ENCODE peak calls at places on chromosomes 7 and 10, in four cellular contexts. R is left ventricle myocardium inferior, N is uterus, X is coronary artery. K is an unnamed sample.

GRCh38 chr7:43756368-43757072 is 2.0 kb upstream of the BLVRA start:
- DNase-seq in R (no peak), X (no peak), N (no peak), K (peak)

GRCh38 chr7:129781128-129781855 is 169.8 kb downstream of the NRF1 start:
- DNase-seq in N (no peak), X (no peak), R (no peak), K (no peak)

GRCh38 chr10:3780766-3781457 is 4.1 kb downstream of the KLF6 start:
- DNase-seq in N (no peak), X (peak), R (no peak), K (peak)

GRCh38 chr7:22728416-22729029 is 1.5 kb downstream of the IL6 start:
- DNase-seq in X (no peak), R (no peak), N (no peak), K (peak)

GRCh38 chr10:67665491-67665890 is 30.5 kb downstream of the CTNNA3 start:
- DNase-seq in X (no peak), R (no peak), N (no peak), K (no peak)

GRCh38 chr7:133061357-133061756 is 20.5 kb downstream of the CHCHD3 start:
- DNase-seq in X (no peak), N (no peak), R (peak), K (peak)

GRCh38 chr7:7720193-7720592 is 1.8 kb upstream of the RPA3 start:
- DNase-seq in R (no peak), X (no peak), N (no peak), K (no peak)

GRCh38 chr7:39592586-39592985 is 26.4 kb downstream of the YAE1 start:
- DNase-seq in R (no peak), N (no peak), X (no peak), K (peak)

GRCh38 chr10:75244487-75245353 is 9.0 kb upstream of the COMTD1 start:
- DNase-seq in R (no peak), N (no peak), X (no peak), K (no peak)

GRCh38 chr10:87925570-87925969 is 62.1 kb downstream of the PTEN start:
- DNase-seq in N (no peak), X (no peak), R (no peak), K (peak)

GRCh38 chr7:80089341-80089740 is 45.3 kb upstream of the GNAI1 start:
- DNase-seq in N (no peak), X (no peak), R (no peak), K (peak)

GRCh38 chr7:72213081-72213480 is 199.1 kb downstream of the CALN1 start:
- DNase-seq in X (no peak), R (no peak), N (no peak), K (no peak)

GRCh38 chr7:72211175-72211574 is 201.0 kb downstream of the CALN1 start:
- DNase-seq in R (no peak), N (no peak), X (no peak), K (no peak)

GRCh38 chr10:34538291-34538829 is 276.7 kb downstream of the PARD3 start:
- DNase-seq in X (no peak), N (no peak), R (no peak), K (peak)

GRCh38 chr10:7248148-7248547 is 162.7 kb downstream of the SFMBT2 start:
- DNase-seq in R (no peak), X (no peak), N (no peak), K (no peak)

GRCh38 chr10:8331896-8332729 is 277.6 kb downstream of the GATA3 start:
- DNase-seq in N (peak), R (peak), X (no peak), K (peak)

GRCh38 chr7:154929006-154929726 is 73.8 kb downstream of the PAXIP1 start:
- DNase-seq in R (no peak), N (no peak), X (no peak), K (no peak)

GRCh38 chr7:154928136-154929005 is 74.6 kb downstream of the PAXIP1 start:
- DNase-seq in R (no peak), N (peak), X (no peak), K (peak)

GRCh38 chr7:154931906-154932305 is 71.0 kb downstream of the PAXIP1 start:
- DNase-seq in X (no peak), R (no peak), N (no peak), K (no peak)

DNA sequence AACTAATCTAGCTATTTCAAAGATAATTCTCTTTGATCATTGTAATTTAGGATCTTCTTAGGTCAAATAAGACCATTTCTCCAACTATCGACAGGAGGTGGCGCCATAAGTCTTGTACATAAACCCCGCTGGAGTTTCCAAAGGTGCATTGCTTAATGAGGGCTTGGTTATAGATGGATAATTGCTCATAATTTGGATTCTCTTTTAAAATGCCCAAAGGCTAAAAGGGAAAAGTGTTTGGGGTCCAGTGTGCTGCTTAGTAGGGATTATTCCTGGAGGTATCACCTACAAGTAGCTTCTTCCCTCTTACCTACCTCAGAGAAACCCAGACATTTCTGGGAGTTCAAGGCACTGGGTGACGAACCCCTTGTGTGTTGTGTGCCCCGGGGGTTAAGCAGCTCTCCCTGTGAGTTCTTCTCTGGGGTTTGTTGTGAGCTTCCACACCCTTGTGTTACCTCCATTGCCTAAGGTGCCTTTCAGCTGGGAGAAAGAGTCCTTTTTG is 75.2 kb downstream of the PAXIP1 start:
- DNase-seq in R (peak), X (no peak), N (peak), K (peak)
- TF ChIP-seq CTCF in R (peak), X (peak), N (peak), K (peak)

DNA sequence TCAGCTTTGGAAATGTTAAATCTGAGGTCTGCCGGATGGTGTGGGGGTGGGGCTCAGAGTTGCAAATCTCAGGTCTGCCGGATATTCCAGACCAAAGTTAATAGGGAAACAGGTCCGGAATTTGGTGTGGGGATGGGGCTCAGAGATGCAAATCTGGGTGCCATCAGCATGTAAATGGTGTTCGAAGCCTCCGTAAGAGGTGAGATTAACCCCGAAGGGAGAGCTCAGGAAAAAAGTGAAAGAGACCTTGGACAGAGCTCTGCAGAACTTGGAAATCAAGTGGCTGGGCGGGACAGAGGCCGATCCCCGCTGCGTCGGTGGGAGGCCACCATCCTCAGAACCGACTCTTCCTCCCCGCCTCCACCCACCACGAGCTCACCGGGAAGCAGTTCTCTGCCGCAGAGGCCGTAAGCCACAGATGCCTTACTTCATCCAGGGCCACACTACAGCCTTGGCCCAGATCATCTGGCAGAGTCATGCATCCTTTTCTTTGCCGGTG is 1.7 kb upstream of the SEPHS1 start:
- DNase-seq in N (peak), R (peak), X (peak), K (peak)
- H3K4me3 ChIP-seq in N (peak), R (peak), X (peak), K (peak)

GRCh38 chr10:20916976-20917375 is 19.9 kb upstream of the NEBL start:
- DNase-seq in N (no peak), R (no peak), X (no peak), K (no peak)

GRCh38 chr10:20912969-20913368 is 15.9 kb upstream of the NEBL start:
- DNase-seq in R (no peak), N (no peak), X (no peak), K (no peak)

GRCh38 chr10:20909801-20910200 is 12.7 kb upstream of the NEBL start:
- DNase-seq in R (no peak), X (no peak), N (no peak), K (no peak)

GRCh38 chr10:20911626-20912025 is 14.5 kb upstream of the NEBL start:
- DNase-seq in R (no peak), X (no peak), N (no peak), K (no peak)
- TF ChIP-seq CTCF in R (no peak), X (no peak), N (no peak), K (no peak)

DNA sequence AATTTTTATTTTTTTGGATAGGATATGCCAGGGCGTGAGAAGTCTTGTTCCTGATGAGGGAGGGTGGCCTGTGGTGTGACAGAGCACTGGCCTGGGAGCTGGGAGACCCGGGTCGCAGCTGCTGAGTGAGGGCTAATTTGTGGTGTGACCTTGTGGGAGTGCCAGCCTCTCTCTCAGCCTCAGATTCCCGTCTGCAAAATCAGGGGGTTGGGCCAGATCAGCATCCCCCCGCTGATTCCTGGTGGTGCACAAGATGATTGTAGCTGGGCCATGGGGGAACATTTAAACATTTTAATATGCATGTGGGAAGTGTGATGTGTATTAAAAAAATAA is 14.9 kb downstream of the TSPAN15 start:
- DNase-seq in X (no peak), R (no peak), N (no peak), K (no peak)
- H3K4me3 ChIP-seq in X (no peak), R (no peak), N (no peak), K (no peak)

GRCh38 chr7:26078437-26079362 is 73.3 kb upstream of the NFE2L3 start:
- DNase-seq in R (peak), X (no peak), N (peak), K (peak)
- TF ChIP-seq CTCF in R (peak), X (no peak), N (peak), K (peak)

GRCh38 chr10:132110091-132110490 is 44.3 kb downstream of the JAKMIP3 start:
- DNase-seq in N (peak), X (peak), R (peak), K (no peak)

GRCh38 chr10:132111121-132111731 is 45.5 kb downstream of the JAKMIP3 start:
- DNase-seq in R (peak), X (no peak), N (no peak), K (no peak)

GRCh38 chr10:132110713-132111112 is 45.0 kb downstream of the JAKMIP3 start:
- DNase-seq in R (peak), N (no peak), X (peak), K (no peak)

GRCh38 chr10:132107947-132108877 is 42.5 kb downstream of the JAKMIP3 start:
- DNase-seq in R (peak), X (peak), N (no peak), K (no peak)

GRCh38 chr10:132109341-132110072 is 43.8 kb downstream of the JAKMIP3 start:
- DNase-seq in X (peak), N (peak), R (peak), K (peak)
- H3K4me3 ChIP-seq in X (no peak), N (no peak), R (no peak), K (no peak)